ENCODE peak calls at places on chromosome 1, in five cellular contexts. M, I, U, N and B are unnamed samples.

GRCh38 chr1:164561007-164561406 is 2.0 kb downstream of the PBX1 start:
- DNase-seq in M (no peak), I (no peak), U (no peak), N (no peak), B (no peak)

GRCh38 chr1:67371043-67371442 is 59.2 kb downstream of the SERBP1 start:
- DNase-seq in M (no peak), I (no peak), U (no peak), N (no peak), B (no peak)

GRCh38 chr1:184408580-184408979 is 21.8 kb downstream of the C1orf21 start:
- DNase-seq in M (no peak), I (no peak), U (no peak), N (no peak), B (no peak)

GRCh38 chr1:10709646-10710045 is 86.8 kb downstream of the CASZ1 start:
- DNase-seq in M (no peak), I (no peak), U (no peak), N (no peak), B (no peak)

GRCh38 chr1:183870351-183871077 is 65.6 kb downstream of the RGL1 start:
- DNase-seq in M (peak), I (no peak), U (peak), N (peak), B (no peak)

GRCh38 chr1:235180916-235181315 is 19.9 kb upstream of the RBM34 start:
- DNase-seq in M (no peak), I (no peak), U (no peak), N (no peak), B (no peak)

GRCh38 chr1:180581635-180582039 is 22.9 kb downstream of the OVAAL start:
- DNase-seq in M (no peak), I (no peak), U (no peak), N (no peak), B (peak)

GRCh38 chr1:46535063-46535462 is 16.4 kb downstream of the KNCN start:
- DNase-seq in M (no peak), I (peak), U (no peak), N (no peak), B (no peak)

GRCh38 chr1:51981555-51981954 is 8.9 kb downstream of the RAB3B start:
- DNase-seq in M (no peak), I (no peak), U (no peak), N (no peak), B (no peak)

GRCh38 chr1:10724052-10724494 is 72.4 kb downstream of the CASZ1 start:
- DNase-seq in M (peak), I (peak), U (peak), N (peak), B (peak)

DNA sequence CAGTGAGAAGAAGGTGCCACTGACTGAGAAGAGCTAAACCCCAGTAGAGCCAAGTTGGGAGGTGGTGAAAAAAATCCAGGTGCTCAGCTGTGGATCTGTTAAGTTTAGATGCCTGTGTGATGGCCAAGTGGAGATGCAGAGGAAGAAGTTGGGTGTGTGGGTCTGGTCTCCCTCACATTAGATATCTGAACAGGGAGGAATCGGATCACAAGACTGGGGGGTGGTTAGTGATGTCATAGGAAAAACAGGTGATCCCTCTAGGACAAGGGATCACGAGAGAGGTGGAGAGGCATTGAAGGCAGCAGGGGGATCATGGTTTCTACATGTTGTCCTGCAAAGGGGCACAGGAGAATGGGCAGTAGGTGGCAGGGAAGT is 22.6 kb downstream of the KCNK1 start:
- DNase-seq in M (no peak), I (no peak), U (no peak), N (no peak), B (no peak)
- TF ChIP-seq CTCF in M (no peak), I (no peak), U (no peak), N (no peak), B (no peak)

GRCh38 chr1:156497078-156497742 is 3.4 kb downstream of the MEF2D start:
- DNase-seq in M (no peak), I (no peak), U (no peak), N (no peak), B (no peak)

GRCh38 chr1:156495401-156496140 is 5.0 kb downstream of the MEF2D start:
- DNase-seq in M (peak), I (no peak), U (peak), N (peak), B (no peak)

GRCh38 chr1:156494309-156494895 is 6.2 kb downstream of the MEF2D start:
- DNase-seq in M (no peak), I (no peak), U (no peak), N (peak), B (no peak)

GRCh38 chr1:156497743-156498446 is 2.7 kb downstream of the MEF2D start:
- DNase-seq in M (no peak), I (no peak), U (no peak), N (no peak), B (no peak)

GRCh38 chr1:156496211-156496761 is 4.3 kb downstream of the MEF2D start:
- DNase-seq in M (no peak), I (no peak), U (no peak), N (no peak), B (no peak)
- H3K4me3 ChIP-seq in M (peak), I (no peak), U (peak), N (peak), B (peak)

DNA sequence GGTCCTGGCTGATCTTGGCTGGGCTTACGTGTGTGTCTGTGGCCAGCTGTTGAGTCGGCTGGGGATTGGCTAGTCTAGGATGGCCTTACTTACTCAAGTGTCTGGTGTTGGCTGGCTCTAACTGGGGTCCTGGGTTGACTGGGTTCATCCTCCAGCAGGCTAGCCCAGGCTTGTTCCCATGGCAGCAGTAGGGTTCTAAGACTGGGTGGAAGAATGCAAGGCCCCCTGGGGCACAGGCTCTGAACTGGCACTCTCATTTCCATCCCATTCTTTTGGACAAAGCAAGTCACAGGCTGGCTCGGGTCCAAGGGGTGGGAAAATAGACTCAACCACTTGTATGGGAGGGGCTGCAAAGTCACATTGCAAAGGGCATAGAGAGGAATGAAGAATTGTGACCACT is 7.9 kb upstream of the OPRD1 start:
- DNase-seq in M (no peak), I (no peak), U (no peak), N (no peak), B (no peak)
- TF ChIP-seq CTCF in M (no peak), I (no peak), U (no peak), N (no peak), B (no peak)

DNA sequence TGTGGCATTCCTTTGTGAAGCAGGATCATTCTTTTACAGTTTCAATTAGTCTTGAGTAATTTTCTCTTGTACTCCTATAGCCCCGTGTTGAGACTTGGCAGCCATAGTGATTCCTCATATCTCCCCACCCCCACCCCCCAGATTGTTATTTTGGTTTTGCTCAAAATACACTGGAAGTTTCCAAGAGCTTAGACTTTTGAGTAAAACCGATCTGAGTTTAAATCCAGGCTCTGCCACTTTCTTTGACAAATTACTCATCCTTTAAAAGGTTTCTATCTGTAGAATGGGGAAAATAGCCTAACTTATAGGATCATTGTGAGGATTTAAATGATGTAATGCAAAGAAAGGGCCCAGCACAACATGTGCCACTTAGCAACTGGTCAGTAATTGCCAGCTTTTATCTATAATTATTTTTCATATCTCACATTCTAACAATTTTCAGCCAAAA is 53.1 kb upstream of the RC3H1 start:
- DNase-seq in M (no peak), I (no peak), U (no peak), N (no peak), B (no peak)
- H3K4me3 ChIP-seq in M (peak), I (no peak), U (no peak), N (no peak), B (no peak)